ENCODE peak calls at places on chromosomes 5 and 9, in ten cellular contexts. V is GM23248, S is PC-3, K is GM23338, N is hepatocyte, J is HCT116, E is OCI-LY7, T is MM.1S, H is SK-N-SH, C is Karpas-422. I is an unnamed sample.
A peak's percentile ranks its signal among the peaks of the same experiment; 100 is the strongest.

GRCh38 chr9:137355445-137356365 is 53.6 kb upstream of the NRARP start:
- DNase-seq in V (no peak), E (no peak), N (no peak), T (no peak), K (no peak), S (no peak), J (no peak), H (no peak), C (no peak), I (no peak)

GRCh38 chr5:34653708-34654107 is 2.4 kb upstream of the RAI14 start:
- DNase-seq in K (no peak), E (no peak), T (no peak), H (no peak), J (no peak), S (no peak), C (no peak), N (no peak), V (no peak), I (no peak)

GRCh38 chr9:16611969-16612368 is 258.5 kb downstream of the BNC2 start:
- DNase-seq in V (peak; percentile 85), J (no peak), K (no peak), C (no peak), N (no peak), H (no peak), E (no peak), T (no peak), S (no peak), I (no peak)

GRCh38 chr5:168260353-168261211 is 30.9 kb upstream of the WWC1 start:
- DNase-seq in V (no peak), J (no peak), N (peak; percentile 24), C (no peak), T (no peak), E (no peak), S (no peak), H (no peak), K (no peak), I (no peak)

GRCh38 chr5:151680944-151681427 is 5.7 kb downstream of the SPARC start:
- DNase-seq in T (no peak), E (no peak), H (no peak), S (no peak), K (no peak), J (no peak), V (peak; percentile 73), C (no peak), N (no peak), I (no peak)

GRCh38 chr9:371349-371748 is 156.7 kb downstream of the DOCK8 start:
- DNase-seq in S (no peak), J (no peak), T (no peak), N (peak; percentile 48), H (no peak), E (no peak), C (no peak), V (no peak), K (no peak), I (no peak)

GRCh38 chr5:154816891-154817492 is 33.4 kb downstream of the FAXDC2 start:
- DNase-seq in K (no peak), V (no peak), C (no peak), S (no peak), T (no peak), H (no peak), E (no peak), N (no peak), J (no peak), I (no peak)

GRCh38 chr5:134735243-134735642 is 3.1 kb upstream of the CAMLG start:
- DNase-seq in J (no peak), T (no peak), H (no peak), C (no peak), N (no peak), K (no peak), V (no peak), E (peak; percentile 59), S (no peak), I (no peak)

GRCh38 chr5:68435611-68436010 is 220.1 kb downstream of the PIK3R1 start:
- DNase-seq in K (no peak), H (no peak), C (no peak), V (no peak), E (peak; percentile 6), T (no peak), S (no peak), J (no peak), N (no peak), I (no peak)

GRCh38 chr5:56783261-56783660 is 32.1 kb upstream of the MAP3K1 start:
- DNase-seq in E (no peak), K (no peak), T (no peak), J (no peak), C (no peak), S (no peak), N (no peak), V (no peak), H (no peak), I (no peak)

GRCh38 chr9:34437006-34437925 is 21.1 kb downstream of the FAM219A start:
- DNase-seq in E (peak; percentile 76), C (peak; percentile 94), V (peak; percentile 67), K (peak; percentile 95), H (peak; percentile 74), T (peak; percentile 81), S (peak; percentile 79), J (peak; percentile 67), N (peak; percentile 81), I (peak; percentile 50)

GRCh38 chr9:14661421-14662059 is 31.7 kb downstream of the ZDHHC21 start:
- DNase-seq in J (no peak), H (peak; percentile 58), V (peak; percentile 58), N (peak; percentile 56), T (peak; percentile 9), E (peak; percentile 37), S (peak; percentile 62), K (peak; percentile 54), C (peak; percentile 73), I (no peak)

GRCh38 chr9:27117489-27118135 is 8.6 kb downstream of the TEK start:
- DNase-seq in H (no peak), C (no peak), T (no peak), K (no peak), V (peak; percentile 79), N (peak; percentile 18), E (no peak), J (no peak), S (peak; percentile 89), I (peak; percentile 68)

GRCh38 chr5:79392776-79393175 is 121.2 kb downstream of the HOMER1 start:
- DNase-seq in T (no peak), H (no peak), K (no peak), S (no peak), C (no peak), V (no peak), J (no peak), N (no peak), E (no peak), I (no peak)
- H3K9me2 ChIP-seq in T (no peaks in the 10 kb centered on the region), H (no peaks in the 10 kb centered on the region), K (no peaks in the 10 kb centered on the region), S (no peaks in the 10 kb centered on the region), C (no peaks in the 10 kb centered on the region), V (no peaks in the 10 kb centered on the region), J (no peaks in the 10 kb centered on the region), N (no peaks in the 10 kb centered on the region), E (no peaks in the 10 kb centered on the region), I (no peaks in the 10 kb centered on the region)

GRCh38 chr5:139584137-139584536 is 23.0 kb downstream of the UBE2D2 start:
- DNase-seq in N (no peak), C (no peak), T (no peak), K (no peak), E (no peak), S (no peak), H (no peak), V (no peak), J (no peak), I (no peak)
- H3K4me1 ChIP-seq in N (no peaks in the 10 kb centered on the region), C (peaks cover 3% of the 10 kb centered on the region), T (peaks cover 22% of the 10 kb centered on the region), K (no peaks in the 10 kb centered on the region), E (peaks cover 34% of the 10 kb centered on the region), S (no peaks in the 10 kb centered on the region), H (no peaks in the 10 kb centered on the region), V (no peaks in the 10 kb centered on the region), J (peaks cover 8% of the 10 kb centered on the region), I (no peaks in the 10 kb centered on the region)

GRCh38 chr9:1554123-1555045 is 460.8 kb upstream of the SMARCA2 start:
- DNase-seq in V (no peak), K (no peak), N (no peak), H (no peak), E (no peak), S (no peak), C (no peak), T (no peak), J (no peak), I (no peak)
- H3K9me2 ChIP-seq in V (no peaks in the 10 kb centered on the region), K (no peaks in the 10 kb centered on the region), N (no peaks in the 10 kb centered on the region), H (no peaks in the 10 kb centered on the region), E (no peaks in the 10 kb centered on the region), S (no peaks in the 10 kb centered on the region), C (no peaks in the 10 kb centered on the region), T (no peaks in the 10 kb centered on the region), J (no peaks in the 10 kb centered on the region), I (no peaks in the 10 kb centered on the region)

GRCh38 chr5:172841-173251 is 18.4 kb upstream of the LRRC14B start:
- DNase-seq in E (no peak), C (no peak), S (no peak), T (no peak), V (no peak), K (no peak), N (no peak), H (no peak), J (no peak), I (no peak)

GRCh38 chr5:174876-175465 is 16.3 kb upstream of the LRRC14B start:
- DNase-seq in J (no peak), S (no peak), H (no peak), N (no peak), T (no peak), K (no peak), E (no peak), V (no peak), C (no peak), I (no peak)

GRCh38 chr5:172421-172820 is 18.9 kb upstream of the LRRC14B start:
- DNase-seq in T (no peak), S (no peak), C (no peak), H (no peak), K (no peak), E (no peak), V (no peak), J (no peak), N (no peak), I (no peak)

GRCh38 chr5:171801-172331 is 19.4 kb upstream of the LRRC14B start:
- DNase-seq in H (no peak), T (no peak), J (no peak), V (no peak), C (no peak), S (no peak), K (no peak), N (no peak), E (no peak), I (no peak)

DNA sequence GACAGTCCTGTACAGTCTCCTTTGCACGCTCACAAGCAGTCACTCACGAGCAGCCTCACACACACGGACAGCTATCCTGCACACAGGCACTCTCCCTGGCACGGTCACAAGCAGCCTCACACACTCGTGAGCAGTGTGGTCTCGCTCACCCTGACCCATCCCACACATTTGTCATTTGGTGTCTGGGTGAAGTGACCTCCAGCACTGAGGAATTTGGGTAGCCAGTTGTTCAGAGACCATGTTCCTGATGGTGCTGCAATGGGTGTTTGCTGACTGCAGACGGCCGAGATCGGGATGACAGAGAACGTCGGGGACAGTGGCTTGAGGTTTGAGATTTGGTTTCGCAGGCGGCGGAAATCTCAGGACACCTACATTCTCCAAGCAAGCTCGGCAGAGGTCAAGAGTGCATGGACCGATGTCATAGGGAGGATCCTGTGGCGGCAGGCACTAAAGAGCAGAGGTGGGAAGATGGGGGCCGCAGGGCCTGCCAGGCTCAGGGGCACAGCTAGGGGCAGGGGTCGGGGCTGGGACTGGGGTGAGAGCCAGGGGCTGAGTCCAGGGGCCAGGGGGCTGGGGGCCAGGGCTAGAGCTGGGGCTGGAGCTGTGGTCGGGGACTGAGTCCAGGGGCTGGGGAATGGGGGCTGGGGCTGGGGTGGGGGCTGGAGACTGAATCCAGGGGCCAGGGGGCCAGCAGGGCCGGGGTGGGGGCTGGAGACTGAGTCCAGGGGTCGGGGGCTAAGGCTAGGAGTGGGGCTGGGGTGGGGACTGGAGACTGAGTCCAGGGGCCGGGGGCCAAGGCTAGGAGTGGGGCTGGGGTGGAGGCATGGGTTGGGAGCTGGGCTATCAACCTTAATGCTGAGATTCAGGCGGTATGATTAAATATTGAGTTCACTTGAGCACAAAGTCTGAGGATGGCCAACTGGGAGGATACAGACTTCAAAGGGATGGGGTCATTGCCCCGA is 17.4 kb upstream of the LRRC14B start:
- DNase-seq in V (no peak), C (no peak), T (no peak), N (no peak), J (no peak), S (no peak), K (no peak), H (no peak), E (no peak), I (no peak)
- H3K4me1 ChIP-seq in V (peaks cover 4% of the 10 kb centered on the region), C (no peaks in the 10 kb centered on the region), T (no peaks in the 10 kb centered on the region), N (no peaks in the 10 kb centered on the region), J (no peaks in the 10 kb centered on the region), S (peaks cover 10% of the 10 kb centered on the region), K (no peaks in the 10 kb centered on the region), H (peaks cover 9% of the 10 kb centered on the region), E (no peaks in the 10 kb centered on the region), I (no peaks in the 10 kb centered on the region)